ENCODE peak calls at places on chromosomes 2 and 18, in five cellular contexts. T is A549, M is HepG2, F is K562, I is H1. N is an unnamed sample.

GRCh38 chr2:161586517-161587167 is 37.6 kb upstream of the SLC4A10 start:
- DNase-seq in F (peak), M (peak), I (no peak), T (peak), N (no peak)

GRCh38 chr18:49301608-49302007 is 158.8 kb downstream of the DYM start:
- DNase-seq in F (no peak), I (no peak), T (no peak), M (no peak), N (no peak)

GRCh38 chr2:201118121-201118956 is 2.4 kb downstream of the CFLAR start:
- DNase-seq in I (no peak), M (peak), T (peak), F (peak), N (no peak)

GRCh38 chr2:236054661-236055060 is 113.5 kb downstream of the GBX2 start:
- DNase-seq in T (no peak), M (no peak), F (no peak), I (no peak), N (no peak)

GRCh38 chr2:191245046-191245868 is at the start of gene MYO1B:
- DNase-seq in F (peak), M (peak), T (peak), I (peak), N (no peak)

GRCh38 chr2:16507655-16508054 is 158.0 kb downstream of the CYRIA start:
- DNase-seq in F (no peak), T (peak), I (no peak), M (no peak), N (no peak)

GRCh38 chr2:38528008-38528442 is 74.7 kb downstream of the HNRNPLL start:
- DNase-seq in T (peak), I (no peak), F (no peak), M (peak), N (no peak)

GRCh38 chr2:208311321-208311720 is 45.3 kb downstream of the PIKFYVE start:
- DNase-seq in T (no peak), M (no peak), F (no peak), I (no peak), N (no peak)

GRCh38 chr2:237196866-237197618 is 111.4 kb downstream of the COPS8 start:
- DNase-seq in T (peak), F (no peak), I (no peak), M (no peak), N (no peak)

GRCh38 chr18:32372381-32373061 is 98.2 kb downstream of the GAREM1 start:
- DNase-seq in M (peak), F (no peak), T (peak), I (no peak), N (no peak)

DNA sequence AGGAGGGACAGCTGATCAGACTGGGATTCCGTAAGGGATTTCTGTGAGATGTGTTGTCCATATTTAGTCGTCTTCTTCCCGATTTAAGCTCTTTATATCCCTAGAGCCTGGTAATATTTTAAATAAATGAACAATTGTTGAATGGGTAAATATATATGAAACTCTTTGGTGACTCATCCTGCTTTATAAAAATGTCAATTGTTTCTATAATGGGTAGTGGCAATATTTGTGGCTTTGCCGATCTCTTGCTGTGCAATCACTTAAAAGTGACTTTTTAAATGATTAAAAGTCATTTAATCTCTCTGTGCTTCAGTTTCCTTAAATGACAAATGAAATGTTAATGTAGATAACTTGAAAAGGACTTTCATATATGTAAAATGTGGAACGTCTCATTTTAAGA is 339.2 kb downstream of the RNF144A start:
- DNase-seq in I (no peak), T (no peak), F (no peak), M (no peak), N (no peak)
- TF ChIP-seq EP300 in I (no peak), T (no peak), F (no peak), M (no peak), N (no peak)

DNA sequence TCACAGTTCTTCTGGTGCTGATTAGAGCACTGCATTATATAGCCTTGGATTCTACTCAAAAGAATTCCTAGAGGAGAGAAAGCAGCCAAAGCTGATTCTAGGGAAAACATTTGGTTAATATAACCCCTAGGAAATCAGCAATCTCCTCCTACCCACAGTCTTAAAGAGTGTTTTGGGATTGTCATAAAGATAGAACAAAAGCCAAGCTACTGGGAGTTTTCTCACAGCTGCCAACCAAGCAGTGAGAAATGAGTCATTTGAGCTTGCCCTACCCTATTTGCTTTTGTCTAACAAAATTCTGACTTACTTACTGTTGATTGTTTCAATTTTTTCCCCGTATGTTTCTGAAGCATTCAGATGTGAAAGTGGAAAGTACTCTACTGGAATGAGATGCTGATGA is 469.3 kb downstream of the PLCL1 start:
- DNase-seq in I (no peak), F (no peak), M (no peak), T (no peak), N (no peak)
- TF ChIP-seq CEBPB in I (no peak), F (no peak), M (no peak), T (no peak), N (no peak)

DNA sequence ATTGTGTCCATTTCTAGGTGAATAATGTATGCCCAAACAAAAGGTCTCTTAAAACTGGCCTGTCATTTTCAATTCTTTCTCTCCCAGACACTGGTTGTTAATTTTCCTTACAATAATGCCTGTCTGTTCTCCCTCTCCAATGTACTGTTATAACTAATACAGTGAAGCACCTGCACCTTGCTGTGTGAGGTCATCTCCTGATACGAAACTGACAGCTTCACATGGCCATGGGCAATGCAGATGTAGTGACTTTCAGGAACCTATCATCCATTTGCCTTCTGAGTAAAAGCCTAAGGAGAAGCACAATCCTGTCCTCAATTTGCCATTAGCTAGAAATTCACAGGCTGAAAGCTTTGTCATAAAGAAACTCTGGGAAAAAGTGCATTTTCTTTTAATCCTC is 1030.2 kb downstream of the TDRD15 start:
- DNase-seq in T (no peak), F (no peak), M (no peak), I (no peak), N (no peak)
- TF ChIP-seq EP300 in T (no peak), F (no peak), M (no peak), I (no peak), N (no peak)

GRCh38 chr2:128260239-128261138 is 58.2 kb downstream of the HS6ST1 start:
- DNase-seq in M (peak), T (peak), I (peak), F (no peak), N (no peak)

GRCh38 chr2:128263902-128264331 is 54.8 kb downstream of the HS6ST1 start:
- DNase-seq in I (no peak), T (no peak), M (no peak), F (no peak), N (no peak)

GRCh38 chr2:128264881-128265607 is 53.6 kb downstream of the HS6ST1 start:
- DNase-seq in T (no peak), I (no peak), F (no peak), M (no peak), N (no peak)

GRCh38 chr2:128261245-128262128 is 57.2 kb downstream of the HS6ST1 start:
- DNase-seq in M (no peak), F (no peak), T (no peak), I (no peak), N (no peak)

DNA sequence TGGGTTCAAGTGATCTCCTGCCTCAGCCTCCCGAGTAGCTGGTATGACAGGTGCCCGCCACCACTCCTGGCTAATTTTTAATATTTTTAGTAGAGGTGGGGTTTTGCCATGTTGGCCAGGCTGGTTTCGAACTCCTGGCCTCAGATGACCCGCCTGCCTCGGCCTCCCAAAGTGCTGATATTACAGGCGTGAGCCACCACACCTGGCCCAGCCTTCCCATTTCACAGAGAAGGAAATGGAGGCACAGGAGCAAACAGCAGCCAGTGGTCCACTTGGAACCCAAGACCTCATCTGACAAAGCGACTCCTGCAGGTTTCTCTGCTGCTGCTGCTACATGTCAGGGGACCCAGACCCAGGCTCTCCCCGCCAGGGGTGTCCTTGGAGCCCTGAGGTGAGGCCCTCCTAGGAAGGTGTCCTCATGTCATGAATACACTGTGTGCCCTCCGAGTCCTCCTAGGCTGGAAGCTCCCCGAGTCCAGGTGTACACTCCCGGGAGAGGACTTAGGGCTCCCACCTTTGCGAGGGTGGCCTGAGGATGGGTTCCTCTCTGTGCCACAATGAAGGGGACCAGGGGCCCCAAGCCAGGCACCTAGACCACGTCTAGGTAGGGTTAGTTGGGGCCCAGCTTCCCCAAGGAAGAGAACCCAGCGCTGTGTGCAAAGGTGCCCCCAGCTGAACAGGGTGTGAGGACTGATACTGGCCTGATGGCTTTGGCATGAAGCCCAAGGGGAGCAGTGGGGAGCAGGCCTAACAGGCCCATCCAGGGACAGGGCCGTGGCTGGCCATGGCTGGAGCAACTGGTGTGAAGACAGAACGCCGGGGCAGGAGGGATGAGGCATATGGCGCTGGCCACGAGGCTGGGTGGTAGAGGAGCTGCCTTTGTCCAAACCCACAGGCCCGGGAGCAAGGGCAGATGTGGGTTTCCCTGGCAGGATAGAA is 56.1 kb downstream of the HS6ST1 start:
- DNase-seq in T (no peak), M (no peak), I (no peak), F (no peak), N (no peak)
- TF ChIP-seq CEBPB in T (no peak), M (no peak), I (no peak), F (no peak), N (no peak)

DNA sequence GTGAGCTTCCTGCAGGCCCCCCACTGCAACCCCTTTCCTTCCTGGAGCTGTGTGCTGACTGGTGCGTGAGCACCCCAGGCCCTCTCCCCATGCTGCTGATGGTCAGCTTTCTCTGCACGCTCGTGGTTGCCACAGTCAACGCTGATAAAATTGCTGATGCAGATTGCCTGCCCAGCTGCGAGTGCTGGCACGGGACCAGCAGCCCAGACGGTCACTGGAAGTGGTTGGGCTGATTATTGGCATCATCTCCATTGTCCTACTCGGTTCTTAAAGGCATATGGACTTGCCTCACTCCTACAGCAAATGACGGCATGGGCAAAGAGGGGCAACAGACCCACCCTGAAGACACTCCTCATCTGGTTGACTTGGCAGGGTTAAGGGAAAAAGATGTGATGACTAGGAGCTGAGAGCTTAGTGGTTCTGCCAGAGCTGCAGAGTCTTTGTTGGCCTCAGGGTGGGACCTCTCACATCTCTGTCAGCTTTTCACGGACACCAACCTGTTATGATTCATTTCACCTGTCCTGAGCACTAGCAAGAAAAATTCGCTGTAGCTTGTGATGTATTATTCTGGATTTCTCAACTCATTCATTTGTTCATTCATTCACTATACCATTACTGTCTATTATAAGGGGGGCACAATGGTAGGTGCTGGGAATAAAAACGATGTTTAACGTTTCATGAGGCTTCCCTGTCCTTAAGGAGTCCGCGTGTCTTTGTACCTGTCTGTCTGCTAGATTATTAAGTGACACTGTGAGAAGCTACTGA is 38.4 kb downstream of the PAX8 start:
- DNase-seq in M (no peak), F (no peak), T (peak), I (no peak), N (no peak)
- TF ChIP-seq EP300 in M (no peak), F (no peak), T (peak), I (no peak), N (no peak)

DNA sequence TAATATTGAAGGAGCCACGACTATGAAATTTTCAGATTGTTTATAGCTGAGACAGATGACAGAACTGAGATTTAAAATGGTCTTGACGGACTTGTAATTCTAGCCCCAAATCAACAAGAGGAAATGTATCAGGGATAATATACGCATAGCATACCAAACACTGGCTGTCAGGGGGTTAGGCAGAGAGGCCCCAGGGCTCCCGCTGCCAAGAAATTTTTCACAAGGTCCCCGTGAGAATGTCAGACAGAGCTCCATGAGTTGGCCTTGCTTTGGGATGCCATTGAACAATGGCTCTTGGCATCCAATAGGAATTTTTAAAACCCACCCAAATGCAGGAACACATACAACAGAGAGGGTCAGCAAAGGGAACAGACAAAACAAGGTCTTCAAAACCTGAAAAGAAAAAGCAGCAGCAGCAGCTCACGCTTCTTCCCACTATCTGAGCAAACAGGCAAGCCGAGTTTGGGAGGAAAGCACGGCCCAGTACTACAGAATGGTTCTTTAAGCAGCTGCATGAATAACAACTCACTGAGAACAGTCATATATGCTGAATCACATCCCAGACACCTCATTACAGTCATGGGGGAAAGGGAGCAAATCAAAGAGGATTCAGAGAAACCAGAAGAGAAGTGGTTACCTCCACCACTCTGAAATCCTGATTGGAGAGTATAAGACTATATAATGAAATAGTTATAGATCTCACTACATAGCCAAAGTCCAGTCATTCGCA is 445.6 kb downstream of the RND3 start:
- DNase-seq in T (no peak), I (no peak), M (no peak), F (no peak), N (no peak)
- TF ChIP-seq CEBPB in T (no peak), I (no peak), M (no peak), F (no peak), N (no peak)

GRCh38 chr2:29001791-29002190 is 20.7 kb downstream of the TOGARAM2 start:
- DNase-seq in M (no peak), T (no peak), I (no peak), F (no peak), N (no peak)
- TF ChIP-seq EP300 in M (no peak), T (no peak), I (no peak), F (no peak), N (no peak)